ENCODE peak calls at places on chromosomes 13 and 19, in four cellular contexts. U, K, G and M are unnamed samples.

GRCh38 chr13:99055286-99056073 is 77.6 kb upstream of the DOCK9 start:
- DNase-seq in U (no peak), K (no peak), G (no peak), M (no peak)

GRCh38 chr19:48999481-49000325 is 6.0 kb downstream of the RUVBL2 start:
- DNase-seq in U (no peak), K (peak; percentile 88), G (no peak), M (no peak)

GRCh38 chr19:21483589-21484170 is 21.7 kb upstream of the ZNF429 start:
- DNase-seq in U (no peak), K (peak; percentile 96), G (no peak), M (peak; percentile 68)

GRCh38 chr13:41916173-41916954 is 44.5 kb downstream of the VWA8 start:
- DNase-seq in U (no peak), K (no peak), G (peak; percentile 89), M (no peak)

GRCh38 chr19:35776102-35776788 is 881 bp downstream of the ARHGAP33 start:
- DNase-seq in U (no peak), K (no peak), G (no peak), M (no peak)

GRCh38 chr13:49927755-49928154 is 8.4 kb downstream of the SPRYD7 start:
- DNase-seq in U (no peak), K (no peak), G (no peak), M (no peak)

GRCh38 chr13:97583884-97584497 is 150.0 kb downstream of the RAP2A start:
- DNase-seq in U (peak; percentile 12), K (no peak), G (no peak), M (no peak)

GRCh38 chr13:69903081-69903480 is 204.5 kb upstream of the ATXN8OS start:
- DNase-seq in U (no peak), K (no peak), G (no peak), M (no peak)

GRCh38 chr19:55683449-55684261 is 8.6 kb downstream of the EPN1 start:
- DNase-seq in U (peak; percentile 90), K (no peak), G (no peak), M (no peak)

GRCh38 chr13:42495256-42495655 is 78.7 kb upstream of the TNFSF11 start:
- DNase-seq in U (no peak), K (no peak), G (no peak), M (no peak)

GRCh38 chr19:14715841-14716240 is 26.0 kb downstream of the ZNF333 start:
- DNase-seq in U (no peak), K (no peak), G (no peak), M (no peak)
- TF ChIP-seq SUZ12 in U (no peak), K (no peak), G (no peak), M (no peak)

DNA sequence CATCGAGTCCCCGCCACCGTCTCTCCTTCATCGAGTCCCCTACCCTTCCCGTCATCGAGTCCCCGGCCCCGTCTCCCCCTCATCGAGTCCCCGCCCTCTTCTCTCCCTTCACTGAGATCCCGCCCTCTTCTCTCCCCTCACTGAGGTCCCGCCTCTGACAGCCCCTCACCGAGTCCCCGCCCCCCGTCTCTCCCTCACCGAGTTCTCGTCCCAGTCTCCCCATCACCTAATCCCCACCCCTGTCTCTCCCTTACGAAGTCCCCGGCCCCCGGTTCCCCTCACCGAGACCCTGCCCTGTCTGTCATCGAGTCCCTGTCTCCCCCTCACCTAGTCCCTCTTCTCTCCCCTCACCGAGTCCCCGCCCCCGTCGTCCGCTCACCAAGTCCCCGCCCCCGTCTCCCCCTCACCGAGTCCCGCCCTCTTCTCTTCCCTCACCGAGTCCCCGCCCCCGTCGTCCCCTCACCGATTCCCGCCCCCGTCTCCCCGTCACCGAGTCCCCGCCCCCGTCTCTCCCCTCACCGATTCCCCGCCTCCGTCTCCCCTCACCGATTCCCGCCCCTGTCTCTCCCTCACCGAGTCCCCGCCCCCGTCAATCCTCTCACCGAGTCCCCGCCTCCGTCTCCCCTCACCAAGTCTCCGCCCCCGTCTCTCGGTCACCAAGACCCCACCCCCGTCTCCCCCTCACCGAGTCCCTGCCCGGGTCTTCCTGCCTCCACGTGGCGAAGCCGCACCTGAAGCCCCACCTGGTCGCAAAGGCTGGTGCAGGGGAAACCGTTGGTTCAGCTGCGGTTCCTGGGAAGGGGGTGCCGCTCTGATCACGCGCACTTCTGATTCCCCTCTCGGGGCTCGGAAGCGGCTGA is 23.9 kb upstream of the ZNF846 start:
- DNase-seq in U (peak; percentile 71), K (peak; percentile 92), G (peak; percentile 51), M (peak; percentile 94)
- H3K9ac ChIP-seq in U (peak overlapping the region; percentile 39), K (peak overlapping the region; percentile 82), G (peak overlapping the region; percentile 35), M (peak overlapping the region; percentile 90)

DNA sequence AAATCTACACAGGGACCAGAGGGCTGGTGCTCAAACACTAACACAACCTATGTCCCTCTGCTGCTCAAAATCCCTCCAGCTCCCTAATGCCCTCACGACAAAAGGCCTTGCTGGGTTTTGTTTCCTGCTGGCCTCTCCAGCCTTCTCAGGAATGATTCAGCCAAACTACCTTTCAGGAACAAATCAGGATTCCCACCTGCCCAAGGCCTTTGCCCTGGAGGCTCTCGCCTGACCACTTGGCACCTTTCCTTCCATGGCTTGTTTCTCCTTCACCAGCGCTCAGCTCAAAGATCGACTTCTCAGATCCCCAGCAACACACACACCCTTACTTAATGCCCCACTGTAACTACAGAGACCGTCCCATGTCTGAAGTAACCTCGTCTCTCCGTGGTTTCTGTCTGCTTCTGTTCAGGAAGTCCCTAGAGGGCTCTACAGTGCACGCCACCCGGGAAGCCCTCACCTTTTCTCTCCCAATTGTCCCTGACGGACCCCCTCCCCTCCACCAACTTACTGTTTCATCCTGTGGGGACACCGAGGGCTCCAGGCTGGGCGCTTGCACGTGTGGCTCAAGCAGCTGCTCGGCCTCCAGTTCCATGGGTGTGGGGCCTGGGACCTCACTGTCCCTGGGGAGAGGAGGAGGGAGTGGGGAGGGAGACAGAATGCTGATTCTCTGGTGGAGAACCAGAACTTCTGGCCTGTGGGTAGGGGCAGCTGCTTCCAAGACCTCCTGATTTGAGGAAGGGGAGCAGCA is 3.3 kb upstream of the SIX5 start:
- DNase-seq in U (no peak), K (no peak), G (no peak), M (no peak)
- TF ChIP-seq SUZ12 in U (no peak), K (no peak), G (no peak), M (no peak)

GRCh38 chr19:46696052-46696451 is 20.9 kb downstream of the PRKD2 start:
- DNase-seq in U (no peak), K (no peak), G (no peak), M (no peak)

GRCh38 chr19:46698395-46699321 is 18.3 kb downstream of the PRKD2 start:
- DNase-seq in U (no peak), K (no peak), G (no peak), M (no peak)

GRCh38 chr19:46693760-46694159 is 23.2 kb downstream of the PRKD2 start:
- DNase-seq in U (no peak), K (no peak), G (no peak), M (no peak)

GRCh38 chr19:46700704-46701103 is 16.2 kb downstream of the PRKD2 start:
- DNase-seq in U (no peak), K (no peak), G (no peak), M (no peak)

GRCh38 chr19:46697142-46697960 is 19.6 kb downstream of the PRKD2 start:
- DNase-seq in U (no peak), K (peak; percentile 99), G (no peak), M (peak; percentile 90)
- H3K9ac ChIP-seq in U (no peak overlapping the region), K (peak overlapping the region; percentile 29), G (no peak overlapping the region), M (peak overlapping the region; percentile 11)

DNA sequence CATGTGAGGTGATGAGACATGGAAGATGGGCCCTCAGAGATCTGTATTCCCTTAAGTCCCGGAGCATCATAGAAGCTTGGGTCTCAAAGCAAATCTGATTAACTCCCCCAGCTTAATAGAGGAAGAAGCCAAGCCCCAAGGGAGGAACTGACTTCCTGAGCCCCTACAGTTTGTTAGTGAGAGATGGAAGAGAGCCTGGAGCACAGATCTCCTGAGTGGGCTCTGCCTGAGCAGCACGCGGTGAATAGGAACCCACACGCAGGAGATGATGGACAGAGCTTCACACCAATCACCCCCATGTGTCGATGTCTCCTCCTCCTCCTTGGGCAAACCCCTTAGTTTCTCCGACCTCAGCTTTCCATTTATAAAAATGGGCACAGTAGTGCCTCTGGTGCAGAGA is 50.1 kb upstream of the ATP12A start:
- DNase-seq in U (no peak), K (no peak), G (no peak), M (no peak)
- TF ChIP-seq SUZ12 in U (no peak), K (no peak), G (no peak), M (no peak)

DNA sequence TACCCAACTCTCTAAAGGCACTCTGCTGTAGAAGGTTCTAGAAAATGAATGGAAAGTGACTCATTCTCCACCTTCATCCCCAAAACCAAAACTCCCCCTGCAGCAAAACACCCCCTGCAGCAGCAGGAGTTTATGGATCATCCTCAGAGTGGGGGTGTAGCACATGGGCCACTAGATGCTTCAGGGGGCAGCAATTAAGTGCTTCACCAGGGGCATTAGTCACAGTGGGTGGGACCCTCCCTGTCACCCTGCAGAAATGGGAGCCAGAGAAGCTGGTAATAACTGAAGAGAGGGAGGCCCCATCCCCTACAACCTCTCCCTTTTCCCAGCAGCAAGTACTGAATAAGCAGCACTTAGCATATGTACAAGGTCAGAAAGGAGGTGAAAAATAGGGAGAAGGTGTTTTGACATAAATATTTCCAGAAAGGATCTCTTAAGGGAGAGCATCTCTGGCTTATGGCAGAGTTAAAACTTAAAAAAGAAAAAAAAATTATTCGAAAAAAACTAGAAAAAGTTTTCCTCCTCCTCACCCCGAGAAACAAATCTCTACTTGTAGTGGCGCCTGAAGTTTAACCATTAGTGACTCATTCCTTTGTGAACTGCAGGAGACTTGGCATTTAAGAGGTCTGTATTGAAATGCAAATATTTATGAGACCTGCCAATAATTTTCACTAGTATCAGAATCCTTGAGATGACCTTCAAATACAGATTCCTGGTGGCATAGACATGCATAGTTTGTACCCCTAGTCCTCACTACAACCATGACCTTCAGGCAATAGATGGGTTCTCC is 64.7 kb upstream of the MED4 start:
- DNase-seq in U (no peak), K (no peak), G (no peak), M (peak; percentile 15)
- H3K9ac ChIP-seq in U (no peak overlapping the region), K (no peak overlapping the region), G (no peak overlapping the region), M (no peak overlapping the region)

DNA sequence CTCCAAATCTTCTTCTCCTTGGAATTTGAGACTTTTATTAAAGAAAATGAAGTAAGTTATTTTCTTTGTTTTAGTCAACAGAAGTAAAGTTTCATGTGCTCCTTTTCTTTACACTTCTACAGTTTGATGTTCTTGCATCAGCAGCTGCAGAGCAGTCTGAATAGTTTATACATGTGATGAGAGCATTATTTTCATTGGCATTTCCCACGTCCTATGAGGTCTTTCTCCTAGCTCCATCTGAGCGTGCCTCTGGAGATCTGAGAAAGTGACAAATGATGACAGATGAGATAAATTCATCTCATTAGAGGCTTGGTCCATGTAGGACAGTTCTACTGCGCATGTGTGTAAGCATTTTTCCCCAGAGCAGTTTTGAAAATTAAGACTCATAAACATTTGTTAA is 1290.0 kb downstream of the UQCRFS1 start:
- DNase-seq in U (no peak), K (no peak), G (no peak), M (no peak)
- TF ChIP-seq SUZ12 in U (no peak), K (no peak), G (no peak), M (no peak)

DNA sequence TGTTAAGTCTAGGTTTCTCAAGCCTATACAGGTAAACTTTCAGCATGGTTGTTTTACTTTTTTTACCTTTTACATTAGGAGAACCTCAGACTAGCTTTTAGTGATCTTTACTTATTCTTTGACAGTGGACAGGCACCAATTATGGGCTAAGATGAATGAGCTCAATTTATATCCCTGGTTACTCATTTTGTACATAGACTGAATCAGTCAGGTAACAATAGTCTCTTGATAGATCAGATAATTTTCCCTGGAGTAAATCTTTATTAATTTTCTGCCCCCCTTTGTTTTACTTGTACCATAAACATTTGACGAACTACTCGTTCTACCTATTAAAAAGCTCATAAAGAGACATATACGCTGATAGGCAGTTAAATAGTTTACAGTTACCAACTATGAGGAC is 22.8 kb downstream of the SPART start:
- DNase-seq in U (no peak), K (no peak), G (no peak), M (no peak)
- H3K9ac ChIP-seq in U (no peak overlapping the region), K (no peak overlapping the region), G (no peak overlapping the region), M (no peak overlapping the region)